ENCODE peak calls at places on chromosomes 16 and 17, in seven cellular contexts. One of them, this sample, is unnamed.

GRCh38 chr16:57848181-57848580 is 45.9 kb upstream of the KIFC3 start:
- DNase-seq in sigmoid colon: no peak
- DNase-seq in fibroblast of the aortic adventitia: no peak
- DNase-seq in A549: no peak
- DNase-seq in Daoy: no peak
- DNase-seq in IMR-90: no peak
- DNase-seq in NCI-H526 treated with DMSO at 0.1 percent for 48 hours: no peak
- DNase-seq in this sample: no peak

GRCh38 chr17:28227278-28228108 is 91.5 kb upstream of the TMEM97 start:
- DNase-seq in Daoy: peak
- DNase-seq in sigmoid colon: no peak
- DNase-seq in A549: peak
- DNase-seq in IMR-90: no peak
- DNase-seq in fibroblast of the aortic adventitia: no peak
- DNase-seq in NCI-H526 treated with DMSO at 0.1 percent for 48 hours: peak
- DNase-seq in this sample: peak

GRCh38 chr17:65283704-65284103 is 146.5 kb downstream of the RGS9 start:
- DNase-seq in NCI-H526 treated with DMSO at 0.1 percent for 48 hours: no peak
- DNase-seq in fibroblast of the aortic adventitia: peak
- DNase-seq in IMR-90: peak
- DNase-seq in sigmoid colon: no peak
- DNase-seq in Daoy: peak
- DNase-seq in A549: no peak
- DNase-seq in this sample: no peak

GRCh38 chr17:55285340-55286301 is 20.9 kb downstream of the HLF start:
- DNase-seq in IMR-90: peak
- DNase-seq in A549: no peak
- DNase-seq in Daoy: no peak
- DNase-seq in NCI-H526 treated with DMSO at 0.1 percent for 48 hours: no peak
- DNase-seq in fibroblast of the aortic adventitia: peak
- DNase-seq in sigmoid colon: peak
- DNase-seq in this sample: no peak

GRCh38 chr17:45172541-45173286 is 11.0 kb downstream of the HEXIM2 start:
- DNase-seq in NCI-H526 treated with DMSO at 0.1 percent for 48 hours: no peak
- DNase-seq in Daoy: peak
- DNase-seq in IMR-90: peak
- DNase-seq in fibroblast of the aortic adventitia: peak
- DNase-seq in sigmoid colon: peak
- DNase-seq in A549: peak
- DNase-seq in this sample: peak

GRCh38 chr16:67632415-67633172 is 12.3 kb upstream of the CARMIL2 start:
- DNase-seq in NCI-H526 treated with DMSO at 0.1 percent for 48 hours: no peak
- DNase-seq in A549: no peak
- DNase-seq in Daoy: no peak
- DNase-seq in IMR-90: peak
- DNase-seq in sigmoid colon: peak
- DNase-seq in fibroblast of the aortic adventitia: peak
- DNase-seq in this sample: no peak

GRCh38 chr16:8878523-8878911 is 3.6 kb upstream of the LITAFD start:
- DNase-seq in A549: no peak
- DNase-seq in fibroblast of the aortic adventitia: peak
- DNase-seq in NCI-H526 treated with DMSO at 0.1 percent for 48 hours: no peak
- DNase-seq in sigmoid colon: no peak
- DNase-seq in Daoy: peak
- DNase-seq in IMR-90: peak
- DNase-seq in this sample: no peak

GRCh38 chr17:42687707-42688275 is 5.5 kb downstream of the CNTNAP1 start:
- DNase-seq in A549: no peak
- DNase-seq in Daoy: no peak
- DNase-seq in sigmoid colon: no peak
- DNase-seq in fibroblast of the aortic adventitia: no peak
- DNase-seq in IMR-90: no peak
- DNase-seq in NCI-H526 treated with DMSO at 0.1 percent for 48 hours: no peak
- DNase-seq in this sample: no peak

GRCh38 chr17:45394913-45395568 is 37.6 kb downstream of the ARHGAP27 start:
- DNase-seq in sigmoid colon: peak
- DNase-seq in fibroblast of the aortic adventitia: peak
- DNase-seq in NCI-H526 treated with DMSO at 0.1 percent for 48 hours: peak
- DNase-seq in Daoy: peak
- DNase-seq in IMR-90: peak
- DNase-seq in A549: peak
- DNase-seq in this sample: peak

GRCh38 chr16:12685806-12686205 is 117.9 kb downstream of the CPPED1 start:
- DNase-seq in A549: no peak
- DNase-seq in NCI-H526 treated with DMSO at 0.1 percent for 48 hours: no peak
- DNase-seq in sigmoid colon: no peak
- DNase-seq in Daoy: no peak
- DNase-seq in IMR-90: no peak
- DNase-seq in fibroblast of the aortic adventitia: no peak
- DNase-seq in this sample: no peak

GRCh38 chr17:61379457-61380216 is 20.0 kb upstream of the TBX2 start:
- DNase-seq in IMR-90: no peak
- DNase-seq in A549: no peak
- DNase-seq in sigmoid colon: no peak
- DNase-seq in fibroblast of the aortic adventitia: no peak
- DNase-seq in Daoy: no peak
- DNase-seq in NCI-H526 treated with DMSO at 0.1 percent for 48 hours: no peak
- DNase-seq in this sample: no peak

GRCh38 chr16:89922884-89923639 is at the start of gene TUBB3:
- DNase-seq in IMR-90: peak
- DNase-seq in NCI-H526 treated with DMSO at 0.1 percent for 48 hours: peak
- DNase-seq in fibroblast of the aortic adventitia: peak
- DNase-seq in Daoy: peak
- DNase-seq in A549: peak
- DNase-seq in sigmoid colon: no peak
- DNase-seq in this sample: peak

GRCh38 chr17:28623696-28624095 is 9.7 kb upstream of the RSKR start:
- DNase-seq in fibroblast of the aortic adventitia: no peak
- DNase-seq in NCI-H526 treated with DMSO at 0.1 percent for 48 hours: no peak
- DNase-seq in IMR-90: no peak
- DNase-seq in Daoy: no peak
- DNase-seq in sigmoid colon: no peak
- DNase-seq in A549: no peak
- DNase-seq in this sample: no peak

GRCh38 chr16:77009453-77009852 is 181.5 kb upstream of the MON1B start:
- DNase-seq in NCI-H526 treated with DMSO at 0.1 percent for 48 hours: no peak
- DNase-seq in A549: no peak
- DNase-seq in fibroblast of the aortic adventitia: no peak
- DNase-seq in sigmoid colon: no peak
- DNase-seq in Daoy: no peak
- DNase-seq in IMR-90: no peak
- DNase-seq in this sample: no peak